ENCODE peak calls at places on chromosomes 11 and 22, in ten cellular contexts. F, C, A, J, L, Z, N, V, P and I are unnamed samples.

GRCh38 chr11:125376856-125377255 is 119.2 kb downstream of the FEZ1 start:
- DNase-seq in F (no peak), C (no peak), A (no peak), J (no peak), L (no peak), Z (peak), N (no peak), V (no peak), P (no peak), I (no peak)

GRCh38 chr11:109960831-109961230 is 132.4 kb upstream of the ZC3H12C start:
- DNase-seq in F (peak), C (peak), A (no peak), J (no peak), L (peak), Z (no peak), N (no peak), V (peak), P (peak), I (no peak)

GRCh38 chr11:44016129-44016528 is 31.7 kb upstream of the ACCSL start:
- DNase-seq in F (no peak), C (no peak), A (peak), J (no peak), L (peak), Z (peak), N (no peak), V (peak), P (peak), I (peak)

GRCh38 chr11:88886796-88887195 is 179.0 kb downstream of the GRM5 start:
- DNase-seq in F (peak), C (no peak), A (no peak), J (no peak), L (peak), Z (peak), N (no peak), V (no peak), P (no peak), I (no peak)

GRCh38 chr22:38572065-38572464 is 2.1 kb upstream of the DMC1 start:
- DNase-seq in F (peak), C (peak), A (no peak), J (no peak), L (peak), Z (peak), N (no peak), V (no peak), P (peak), I (no peak)

GRCh38 chr11:79296113-79296512 is 144.7 kb downstream of the TENM4 start:
- DNase-seq in F (no peak), C (no peak), A (no peak), J (no peak), L (no peak), Z (no peak), N (no peak), V (no peak), P (no peak), I (no peak)

GRCh38 chr22:20298803-20299735 is 20.8 kb downstream of the DGCR6L start:
- DNase-seq in F (peak), C (peak), A (peak), J (peak), L (peak), Z (peak), N (peak), V (peak), P (peak), I (peak)

GRCh38 chr11:41612415-41612814 is 153.0 kb upstream of the LRRC4C start:
- DNase-seq in F (peak), C (no peak), A (no peak), J (no peak), L (peak), Z (no peak), N (no peak), V (no peak), P (no peak), I (no peak)

GRCh38 chr11:67299471-67300191 is 3.7 kb upstream of the SSH3 start:
- DNase-seq in F (no peak), C (no peak), A (no peak), J (peak), L (no peak), Z (no peak), N (no peak), V (no peak), P (no peak), I (no peak)

GRCh38 chr11:95711162-95711944 is 78.2 kb downstream of the FAM76B start:
- DNase-seq in F (peak), C (no peak), A (no peak), J (no peak), L (peak), Z (no peak), N (no peak), V (no peak), P (no peak), I (no peak)

GRCh38 chr11:73085189-73085875 is 56.8 kb downstream of the FCHSD2 start:
- DNase-seq in F (peak), C (no peak), A (no peak), J (no peak), L (peak), Z (peak), N (no peak), V (no peak), P (peak), I (no peak)

GRCh38 chr11:8387141-8387540 is 123.5 kb upstream of the LMO1 start:
- DNase-seq in F (no peak), C (no peak), A (no peak), J (no peak), L (no peak), Z (no peak), N (no peak), V (no peak), P (no peak), I (no peak)

GRCh38 chr11:8389034-8389996 is 125.6 kb upstream of the LMO1 start:
- DNase-seq in F (no peak), C (no peak), A (peak), J (peak), L (no peak), Z (peak), N (no peak), V (no peak), P (no peak), I (no peak)

GRCh38 chr11:13487661-13488030 is 8.2 kb downstream of the PTH start:
- DNase-seq in F (no peak), C (no peak), A (no peak), J (no peak), L (peak), Z (peak), N (no peak), V (no peak), P (peak), I (no peak)

GRCh38 chr22:37412445-37413250 is 14.6 kb downstream of the ELFN2 start:
- DNase-seq in F (no peak), C (no peak), A (no peak), J (no peak), L (no peak), Z (no peak), N (no peak), V (no peak), P (no peak), I (no peak)

GRCh38 chr22:46068176-46068907 is 82.0 kb upstream of the PPARA start:
- DNase-seq in F (no peak), C (no peak), A (no peak), J (no peak), L (no peak), Z (no peak), N (no peak), V (no peak), P (no peak), I (no peak)

GRCh38 chr11:2689551-2690260 is 10.1 kb downstream of the KCNQ1OT1 start:
- DNase-seq in F (no peak), C (no peak), A (no peak), J (peak), L (no peak), Z (peak), N (peak), V (no peak), P (no peak), I (no peak)

GRCh38 chr11:109865558-109866186 is 227.5 kb upstream of the ZC3H12C start:
- DNase-seq in F (peak), C (no peak), A (no peak), J (no peak), L (no peak), Z (no peak), N (no peak), V (no peak), P (no peak), I (peak)

GRCh38 chr11:116374085-116374484 is 398.7 kb downstream of the BUD13 start:
- DNase-seq in F (no peak), C (no peak), A (no peak), J (no peak), L (no peak), Z (no peak), N (no peak), V (no peak), P (no peak), I (no peak)

GRCh38 chr11:9473408-9473807 is 12.6 kb downstream of the ZNF143 start:
- DNase-seq in F (no peak), C (no peak), A (no peak), J (no peak), L (no peak), Z (no peak), N (no peak), V (no peak), P (no peak), I (no peak)

GRCh38 chr11:121894581-121894980 is 221.4 kb downstream of the BLID start:
- DNase-seq in F (peak), C (no peak), A (no peak), J (no peak), L (peak), Z (peak), N (no peak), V (no peak), P (peak), I (no peak)

GRCh38 chr11:61418136-61418535 is 11.6 kb downstream of the CPSF7 start:
- DNase-seq in F (peak), C (no peak), A (no peak), J (no peak), L (no peak), Z (no peak), N (no peak), V (no peak), P (peak), I (no peak)

GRCh38 chr11:117830072-117830471 is 5.5 kb upstream of the FXYD2 start:
- DNase-seq in F (no peak), C (no peak), A (peak), J (no peak), L (no peak), Z (no peak), N (no peak), V (no peak), P (no peak), I (no peak)

GRCh38 chr11:112156594-112157273 is 7.2 kb downstream of the IL18 start:
- DNase-seq in F (no peak), C (no peak), A (no peak), J (no peak), L (no peak), Z (no peak), N (no peak), V (no peak), P (no peak), I (no peak)

GRCh38 chr11:69924308-69925161 is 105.3 kb upstream of the FGF3 start:
- DNase-seq in F (no peak), C (no peak), A (no peak), J (no peak), L (no peak), Z (peak), N (peak), V (no peak), P (no peak), I (no peak)

GRCh38 chr22:36439481-36440271 is 41.8 kb downstream of the TXN2 start:
- DNase-seq in F (peak), C (no peak), A (no peak), J (no peak), L (peak), Z (peak), N (no peak), V (peak), P (peak), I (no peak)

GRCh38 chr11:18192988-18193387 is 20.4 kb downstream of the MRGPRX4 start:
- DNase-seq in F (peak), C (no peak), A (no peak), J (no peak), L (no peak), Z (no peak), N (no peak), V (no peak), P (no peak), I (no peak)

GRCh38 chr11:115784796-115785521 is 280.7 kb upstream of the CADM1 start:
- DNase-seq in F (no peak), C (no peak), A (peak), J (no peak), L (no peak), Z (peak), N (no peak), V (peak), P (no peak), I (no peak)

GRCh38 chr11:120222916-120223315 is 12.1 kb downstream of the OAF start:
- DNase-seq in F (no peak), C (no peak), A (no peak), J (no peak), L (no peak), Z (no peak), N (no peak), V (no peak), P (no peak), I (no peak)

DNA sequence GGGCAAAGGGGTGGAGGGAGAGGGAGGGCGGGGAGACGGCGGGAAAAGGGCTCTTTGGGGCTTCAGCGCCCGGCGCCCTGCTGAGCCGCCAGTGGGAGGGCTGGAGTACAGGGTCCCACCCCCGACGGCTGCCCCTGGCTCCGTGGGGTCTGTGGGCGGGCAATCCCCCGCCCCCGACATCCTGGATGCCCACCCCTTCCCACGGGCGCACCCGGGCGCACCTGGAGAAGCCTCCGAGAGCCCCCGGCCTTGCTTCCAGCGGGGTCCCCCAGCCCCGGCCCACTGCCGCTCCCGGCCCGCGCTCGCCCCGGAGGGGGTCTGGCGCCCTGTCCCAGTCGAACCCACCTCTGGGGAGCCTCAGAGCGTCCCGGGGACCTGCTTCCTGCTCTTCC is 394 bp downstream of the CHRM4 start:
- DNase-seq in F (no peak), C (no peak), A (no peak), J (no peak), L (no peak), Z (peak), N (no peak), V (no peak), P (no peak), I (no peak)
- H3K4me3 ChIP-seq in F (peak), C (no peak), A (peak), J (no peak), L (no peak), Z (no peak), N (peak), V (no peak), P (no peak), I (peak)

DNA sequence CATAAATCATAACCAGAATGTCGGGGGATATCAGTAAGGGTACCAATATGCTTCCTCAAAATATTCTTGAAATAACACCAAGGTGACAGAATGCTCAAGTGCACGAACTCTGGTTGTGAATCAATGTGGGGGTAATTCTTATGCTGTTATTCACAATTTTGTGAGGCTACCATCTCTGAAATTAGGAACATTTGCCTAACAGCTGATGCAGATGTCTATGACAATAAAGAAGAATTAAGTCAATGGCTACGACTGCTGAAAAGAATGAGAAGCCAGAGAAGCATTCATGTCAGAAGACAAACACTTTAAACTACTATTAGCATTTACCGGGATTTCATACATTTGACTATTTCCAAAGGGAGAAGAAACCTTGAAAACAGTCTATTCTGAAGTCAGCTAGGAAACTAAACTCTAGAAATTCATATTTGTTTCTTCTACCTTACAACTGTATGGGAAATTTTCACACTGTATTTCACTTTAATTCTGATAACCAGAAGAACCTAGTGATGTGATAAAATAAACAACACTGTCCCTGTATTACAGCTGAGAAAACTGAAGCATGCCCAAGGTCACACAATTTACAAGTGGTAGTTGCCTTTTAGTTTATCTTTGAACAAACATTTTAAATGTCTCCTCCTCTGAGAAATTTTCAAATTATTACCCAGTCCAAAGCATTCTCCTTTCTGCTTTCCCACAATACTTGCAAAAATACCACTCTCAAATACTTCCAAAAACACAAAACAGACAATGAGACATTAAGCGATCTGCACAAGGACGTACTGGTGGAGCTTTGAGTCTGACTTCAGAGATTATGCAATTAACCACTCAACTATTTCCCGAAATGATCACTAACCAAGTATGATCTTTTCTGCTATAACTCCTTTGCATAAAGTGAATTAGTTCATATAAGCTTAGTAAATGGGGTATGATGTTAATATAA is 18.0 kb upstream of the ARHGAP32 start:
- DNase-seq in F (no peak), C (no peak), A (no peak), J (no peak), L (peak), Z (no peak), N (no peak), V (no peak), P (no peak), I (no peak)
- H3K4me3 ChIP-seq in F (no peak), C (no peak), A (no peak), J (no peak), L (no peak), Z (peak), N (no peak), V (no peak), P (no peak), I (no peak)

GRCh38 chr11:105071060-105071732 is 26.1 kb upstream of the CARD16 start:
- DNase-seq in F (peak), C (no peak), A (no peak), J (no peak), L (no peak), Z (peak), N (no peak), V (no peak), P (no peak), I (no peak)
- H3K4me3 ChIP-seq in F (no peak), C (no peak), A (no peak), J (no peak), L (no peak), Z (no peak), N (peak), V (no peak), P (no peak), I (no peak)

GRCh38 chr22:41048791-41049717 is 43.3 kb upstream of the EP300 start:
- DNase-seq in F (peak), C (peak), A (peak), J (peak), L (peak), Z (peak), N (no peak), V (peak), P (peak), I (peak)
- H3K4me3 ChIP-seq in F (no peak), C (no peak), A (peak), J (peak), L (peak), Z (peak), N (peak), V (peak), P (peak), I (peak)